ENCODE peak calls at places on chromosomes 4 and X, in seven cellular contexts. T is mucosa of descending colon; M is Peyer's patch; H is astrocyte of the spinal cord; K is CD8-positive, alpha-beta T cell; F is astrocyte; J is lower lobe of right lung. V is an unnamed sample.

GRCh38 chrX:14920196-14920595 is 47.0 kb downstream of the MOSPD2 start:
- DNase-seq in T (no peak), M (no peak), H (peak; percentile 59), K (no peak), F (peak; percentile 74), J (no peak), V (no peak)

GRCh38 chrX:115957862-115958490 is 212.6 kb upstream of the AGTR2 start:
- DNase-seq in T (no peak), M (no peak), H (no peak), K (no peak), F (no peak), J (no peak), V (no peak)

GRCh38 chrX:10156199-10157031 is at the start of gene CLCN4:
- DNase-seq in T (peak; percentile 70), M (peak; percentile 60), H (no peak), K (no peak), F (no peak), J (peak; percentile 81), V (no peak)

GRCh38 chr4:143357161-143357845 is 20.6 kb downstream of the GAB1 start:
- DNase-seq in T (no peak), M (no peak), H (no peak), K (no peak), F (no peak), J (no peak), V (no peak)

GRCh38 chrX:147894332-147894870 is 17.3 kb upstream of the FMR1 start:
- DNase-seq in T (no peak), M (no peak), H (peak; percentile 6), K (no peak), F (peak; percentile 31), J (no peak), V (no peak)

GRCh38 chr4:168480991-168481588 is 798 bp upstream of the DDX60L start:
- DNase-seq in T (no peak), M (peak; percentile 49), H (peak; percentile 83), K (no peak), F (peak; percentile 83), J (no peak), V (no peak)

GRCh38 chr4:156686120-156686519 is 285.5 kb downstream of the PDGFC start:
- DNase-seq in T (no peak), M (no peak), H (peak; percentile 97), K (no peak), F (peak; percentile 100), J (no peak), V (no peak)

GRCh38 chr4:71333960-71334951 is 4.6 kb upstream of the SLC4A4 start:
- DNase-seq in T (no peak), M (no peak), H (peak; percentile 15), K (no peak), F (peak; percentile 53), J (no peak), V (no peak)

GRCh38 chr4:139550724-139551429 is 5.1 kb downstream of the SETD7 start:
- DNase-seq in T (no peak), M (no peak), H (peak; percentile 55), K (no peak), F (peak; percentile 55), J (no peak), V (no peak)

GRCh38 chr4:1973218-1973617 is 35.6 kb downstream of the NELFA start:
- DNase-seq in T (no peak), M (no peak), H (no peak), K (no peak), F (no peak), J (no peak), V (no peak)

GRCh38 chrX:4547218-4547836 is 833.9 kb upstream of the PRKX start:
- DNase-seq in T (no peak), M (peak; percentile 71), H (peak; percentile 45), K (no peak), F (peak; percentile 2), J (peak; percentile 43), V (no peak)

GRCh38 chr4:152870605-152871004 is 65.5 kb upstream of the FHDC1 start:
- DNase-seq in T (no peak), M (no peak), H (no peak), K (no peak), F (no peak), J (no peak), V (no peak)

GRCh38 chr4:119191505-119191904 is 21.0 kb upstream of the USP53 start:
- DNase-seq in T (no peak), M (no peak), H (no peak), K (no peak), F (no peak), J (no peak), V (no peak)

GRCh38 chr4:11973270-11973669 is 544.6 kb upstream of the HS3ST1 start:
- DNase-seq in T (no peak), M (no peak), H (no peak), K (no peak), F (no peak), J (no peak), V (no peak)

GRCh38 chr4:56907009-56907408 is 691 bp upstream of the REST start:
- DNase-seq in T (peak; percentile 55), M (peak; percentile 48), H (no peak), K (no peak), F (no peak), J (no peak), V (no peak)

GRCh38 chr4:155025762-155026457 is 182.5 kb upstream of the NPY2R start:
- DNase-seq in T (no peak), M (peak; percentile 52), H (peak; percentile 33), K (no peak), F (peak; percentile 7), J (peak; percentile 47), V (peak; percentile 8)

GRCh38 chr4:81786063-81786763 is 314.5 kb upstream of the RASGEF1B start:
- DNase-seq in T (no peak), M (no peak), H (peak; percentile 8), K (no peak), F (no peak), J (no peak), V (no peak)

GRCh38 chr4:74830928-74831327 is 36.6 kb upstream of the BTC start:
- DNase-seq in T (no peak), M (no peak), H (no peak), K (no peak), F (no peak), J (no peak), V (no peak)

GRCh38 chr4:186765138-186765537 is 41.5 kb upstream of the FAT1 start:
- DNase-seq in T (peak; percentile 84), M (peak; percentile 79), H (peak; percentile 50), K (no peak), F (peak; percentile 70), J (no peak), V (no peak)

GRCh38 chr4:17142232-17142711 is 243.8 kb upstream of the LDB2 start:
- DNase-seq in T (no peak), M (no peak), H (peak; percentile 97), K (no peak), F (peak; percentile 99), J (no peak), V (no peak)

GRCh38 chrX:10582215-10582733 is 38.1 kb downstream of the MID1 start:
- DNase-seq in T (no peak), M (no peak), H (no peak), K (no peak), F (peak; percentile 80), J (no peak), V (no peak)

GRCh38 chr4:159248383-159249178 is 145.7 kb downstream of the RAPGEF2 start:
- DNase-seq in T (no peak), M (no peak), H (peak; percentile 78), K (no peak), F (peak; percentile 56), J (no peak), V (no peak)

GRCh38 chr4:147580396-147580795 is 36.8 kb upstream of the TMEM184C start:
- DNase-seq in T (no peak), M (no peak), H (no peak), K (no peak), F (peak; percentile 58), J (no peak), V (no peak)

GRCh38 chr4:151029537-151029936 is 14.5 kb upstream of the LRBA start:
- DNase-seq in T (no peak), M (no peak), H (no peak), K (no peak), F (no peak), J (no peak), V (no peak)

GRCh38 chr4:32396504-32396903 is 1676.3 kb downstream of the PCDH7 start:
- DNase-seq in T (no peak), M (no peak), H (no peak), K (no peak), F (no peak), J (no peak), V (no peak)

DNA sequence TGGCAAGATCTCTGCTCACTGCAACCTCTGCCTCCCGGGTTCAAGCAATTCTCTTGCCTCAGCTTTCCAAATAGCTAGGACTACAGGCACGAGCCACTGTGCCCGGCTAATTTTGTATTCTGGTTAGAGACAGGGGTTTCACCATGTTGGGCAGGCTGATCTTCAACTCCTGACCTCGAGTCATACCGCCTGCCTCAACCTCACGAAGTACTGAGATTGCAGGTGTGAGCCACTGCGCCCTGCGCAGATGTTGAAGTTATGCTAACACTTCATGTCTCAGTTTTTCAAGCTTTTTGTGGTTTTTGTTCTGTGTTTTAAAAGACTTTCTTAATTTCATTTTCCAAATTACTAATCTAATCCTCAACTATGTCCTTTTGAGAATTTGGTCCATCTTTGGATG is 154.4 kb upstream of the TLL1 start:
- DNase-seq in T (no peak), M (no peak), H (no peak), K (no peak), F (no peak), J (no peak), V (no peak)
- TF ChIP-seq CTCF in T (no peak), M (no peak), H (no peak), K (no peak), F (no peak), J (no peak), V (no peak)

GRCh38 chr4:174273960-174274359 is 9.5 kb downstream of the FBXO8 start:
- DNase-seq in T (no peak), M (no peak), H (no peak), K (no peak), F (no peak), J (no peak), V (no peak)
- H3K4me3 ChIP-seq in T (no peak overlapping the region), M (no peak overlapping the region), H (no peak overlapping the region), K (no peak overlapping the region), F (no peak overlapping the region), J (no peak overlapping the region), V (no peak overlapping the region)

GRCh38 chr4:188781655-188782054 is 642.4 kb downstream of the TRIML1 start:
- DNase-seq in T (no peak), M (no peak), H (no peak), K (no peak), F (no peak), J (no peak), V (no peak)
- TF ChIP-seq CTCF in T (no peak), M (no peak), H (peak; percentile 40), K (no peak), F (no peak), J (peak; percentile 26), V (no peak)

DNA sequence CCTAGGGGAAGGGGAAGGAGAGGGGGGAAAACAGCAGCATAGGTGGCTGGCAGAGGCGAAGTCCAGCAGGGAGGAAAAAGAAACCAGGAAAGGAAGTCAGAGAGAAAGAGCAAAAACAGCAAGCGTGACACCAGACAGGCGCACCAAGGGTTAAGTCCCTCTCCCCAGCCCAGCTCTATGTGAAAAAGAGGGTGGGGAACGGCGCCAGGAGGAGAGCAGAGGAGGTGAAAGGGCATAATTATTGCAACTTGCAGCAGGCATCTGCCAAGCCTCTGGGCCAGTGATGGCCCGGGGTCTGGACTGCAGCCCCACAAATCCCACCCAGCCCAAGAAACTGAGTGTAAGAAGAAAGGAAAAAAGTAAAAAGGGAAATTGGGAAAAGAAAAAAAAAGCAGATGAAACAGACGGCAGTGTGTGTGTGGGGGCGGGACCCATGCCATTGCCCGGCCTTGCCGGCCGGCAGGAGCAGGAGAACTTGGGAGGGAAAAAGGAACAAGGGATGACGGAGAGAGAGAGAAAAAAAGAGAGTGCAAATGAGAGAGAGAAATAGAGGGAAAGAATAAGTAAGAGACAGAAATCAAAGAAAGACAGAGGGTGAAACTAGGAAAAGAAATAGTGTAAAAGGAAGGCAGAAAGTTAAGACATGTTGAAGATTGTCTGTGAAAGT is 14.1 kb upstream of the RHOXF2 start:
- DNase-seq in T (no peak), M (no peak), H (no peak), K (no peak), F (no peak), J (no peak), V (no peak)
- H3K4me3 ChIP-seq in T (no peak overlapping the region), M (no peak overlapping the region), H (no peak overlapping the region), K (no peak overlapping the region), F (no peak overlapping the region), J (no peak overlapping the region), V (no peak overlapping the region)